ENCODE peak calls at places on chromosome 1, in five cellular contexts. One of them, this sample, is unnamed.

GRCh38 chr1:39195166-39196111 is 9.1 kb upstream of the MACF1 start:
- DNase-seq in AG04450: no peak
- DNase-seq in lower lobe of right lung: no peak
- DNase-seq in HCT116: no peak
- DNase-seq in DND-41: no peak
- DNase-seq in this sample: peak; percentile 44

GRCh38 chr1:119373465-119373864 is 4.9 kb downstream of the HAO2 start:
- DNase-seq in lower lobe of right lung: no peak
- DNase-seq in DND-41: no peak
- DNase-seq in HCT116: no peak
- DNase-seq in AG04450: no peak
- DNase-seq in this sample: no peak

GRCh38 chr1:89381617-89382016 is 17.8 kb downstream of the GBP6 start:
- DNase-seq in DND-41: no peak
- DNase-seq in HCT116: no peak
- DNase-seq in AG04450: no peak
- DNase-seq in lower lobe of right lung: no peak
- DNase-seq in this sample: no peak

GRCh38 chr1:172949096-172949495 is 101.6 kb downstream of the TNFSF18 start:
- DNase-seq in HCT116: no peak
- DNase-seq in AG04450: no peak
- DNase-seq in DND-41: no peak
- DNase-seq in lower lobe of right lung: no peak
- DNase-seq in this sample: no peak

GRCh38 chr1:55129194-55129728 is 85.9 kb downstream of the USP24 start:
- DNase-seq in HCT116: no peak
- DNase-seq in lower lobe of right lung: no peak
- DNase-seq in DND-41: no peak
- DNase-seq in AG04450: peak; percentile 39
- DNase-seq in this sample: no peak

GRCh38 chr1:245679796-245680195 is 525.0 kb downstream of the KIF26B start:
- DNase-seq in DND-41: no peak
- DNase-seq in lower lobe of right lung: no peak
- DNase-seq in AG04450: no peak
- DNase-seq in HCT116: no peak
- DNase-seq in this sample: no peak

GRCh38 chr1:198771562-198772153 is 132.8 kb downstream of the PTPRC start:
- DNase-seq in DND-41: peak; percentile 61
- DNase-seq in AG04450: peak; percentile 27
- DNase-seq in HCT116: peak; percentile 34
- DNase-seq in lower lobe of right lung: no peak
- DNase-seq in this sample: no peak

GRCh38 chr1:100452641-100453040 is 85.3 kb upstream of the GPR88 start:
- DNase-seq in HCT116: no peak
- DNase-seq in DND-41: no peak
- DNase-seq in lower lobe of right lung: no peak
- DNase-seq in AG04450: peak; percentile 13
- DNase-seq in this sample: no peak

GRCh38 chr1:100941580-100942216 is 45.8 kb downstream of the SLC30A7 start:
- DNase-seq in lower lobe of right lung: no peak
- DNase-seq in HCT116: no peak
- DNase-seq in AG04450: no peak
- DNase-seq in DND-41: no peak
- DNase-seq in this sample: no peak

GRCh38 chr1:6599141-6599975 is 3.3 kb downstream of the KLHL21 start:
- DNase-seq in DND-41: peak; percentile 78
- DNase-seq in HCT116: no peak
- DNase-seq in lower lobe of right lung: no peak
- DNase-seq in AG04450: no peak
- DNase-seq in this sample: peak; percentile 59

GRCh38 chr1:162373541-162374375 is 2.9 kb downstream of the SPATA46 start:
- DNase-seq in lower lobe of right lung: peak; percentile 61
- DNase-seq in AG04450: no peak
- DNase-seq in HCT116: peak; percentile 58
- DNase-seq in DND-41: no peak
- DNase-seq in this sample: no peak

GRCh38 chr1:109371271-109371739 is 26.4 kb downstream of the SORT1 start:
- DNase-seq in lower lobe of right lung: no peak
- DNase-seq in AG04450: no peak
- DNase-seq in DND-41: no peak
- DNase-seq in HCT116: no peak
- DNase-seq in this sample: no peak

GRCh38 chr1:55472784-55473183 is 257.6 kb upstream of the USP24 start:
- DNase-seq in lower lobe of right lung: no peak
- DNase-seq in AG04450: no peak
- DNase-seq in DND-41: no peak
- DNase-seq in HCT116: peak; percentile 63
- DNase-seq in this sample: no peak

GRCh38 chr1:244678687-244679086 is 25.8 kb downstream of the DESI2 start:
- DNase-seq in HCT116: no peak
- DNase-seq in DND-41: no peak
- DNase-seq in lower lobe of right lung: no peak
- DNase-seq in AG04450: no peak
- DNase-seq in this sample: no peak

GRCh38 chr1:43510621-43511020 is 20.1 kb upstream of the PTPRF start:
- DNase-seq in AG04450: no peak
- DNase-seq in DND-41: no peak
- DNase-seq in lower lobe of right lung: no peak
- DNase-seq in HCT116: no peak
- DNase-seq in this sample: no peak

GRCh38 chr1:28062806-28063205 is 25.6 kb downstream of the EYA3 start:
- DNase-seq in DND-41: no peak
- DNase-seq in HCT116: no peak
- DNase-seq in lower lobe of right lung: no peak
- DNase-seq in AG04450: no peak
- DNase-seq in this sample: no peak

GRCh38 chr1:52192436-52192835 is 50.5 kb downstream of the ZFYVE9 start:
- DNase-seq in HCT116: no peak
- DNase-seq in AG04450: no peak
- DNase-seq in DND-41: no peak
- DNase-seq in lower lobe of right lung: no peak
- DNase-seq in this sample: no peak

GRCh38 chr1:89171067-89171438 is 4.8 kb downstream of the GBP7 start:
- DNase-seq in HCT116: no peak
- DNase-seq in AG04450: no peak
- DNase-seq in lower lobe of right lung: no peak
- DNase-seq in DND-41: no peak
- DNase-seq in this sample: no peak

GRCh38 chr1:205565799-205566198 is 61.3 kb downstream of the CDK18 start:
- DNase-seq in AG04450: no peak
- DNase-seq in lower lobe of right lung: no peak
- DNase-seq in DND-41: no peak
- DNase-seq in HCT116: no peak
- DNase-seq in this sample: no peak

GRCh38 chr1:2269193-2269921 is 41.2 kb downstream of the SKI start:
- DNase-seq in HCT116: no peak
- DNase-seq in AG04450: no peak
- DNase-seq in DND-41: no peak
- DNase-seq in lower lobe of right lung: no peak
- DNase-seq in this sample: no peak

GRCh38 chr1:194071200-194071599 is 884.8 kb upstream of the B3GALT2 start:
- DNase-seq in HCT116: no peak
- DNase-seq in lower lobe of right lung: no peak
- DNase-seq in DND-41: no peak
- DNase-seq in AG04450: no peak
- DNase-seq in this sample: no peak

DNA sequence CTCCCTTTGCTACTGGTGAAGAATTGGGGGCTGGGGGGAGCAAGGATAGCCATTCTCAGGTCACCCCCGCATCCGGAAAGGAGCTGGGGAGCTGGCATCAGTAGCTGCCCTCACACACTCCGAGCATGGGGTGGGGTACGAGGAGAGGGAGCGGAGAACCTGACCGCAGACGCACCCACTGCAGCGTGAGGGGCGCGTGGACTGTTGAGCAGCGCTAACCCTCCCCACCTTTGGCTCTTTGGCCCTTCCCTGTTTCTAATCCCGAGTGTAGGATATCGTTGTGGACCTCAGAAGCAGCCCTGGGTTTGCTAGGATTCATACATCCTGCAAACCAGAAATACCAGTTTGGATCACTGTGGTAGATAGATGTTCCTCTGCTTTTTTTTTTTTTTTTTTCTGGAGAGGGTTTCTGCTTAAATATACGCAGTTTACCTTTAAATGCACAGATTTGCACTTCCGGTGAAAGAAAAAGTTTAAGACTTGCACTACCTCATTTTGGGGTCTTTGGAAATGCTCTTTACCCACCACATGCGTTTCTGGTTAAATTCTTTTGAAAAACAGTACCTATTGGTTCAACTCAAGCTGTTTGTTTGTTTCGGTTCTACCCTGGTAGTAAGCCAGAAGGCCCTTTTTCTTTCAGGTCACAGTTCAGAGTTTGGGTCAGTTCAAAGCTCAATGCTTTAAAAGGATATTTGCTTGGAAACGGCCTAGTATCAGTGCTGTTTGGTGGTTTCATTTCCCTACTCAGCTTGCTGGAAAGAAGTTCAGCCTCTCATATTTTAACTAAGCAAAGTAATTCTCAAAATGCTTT is 821 bp downstream of the DDI2 start:
- DNase-seq in DND-41: peak; percentile 63
- DNase-seq in HCT116: no peak
- DNase-seq in lower lobe of right lung: peak; percentile 62
- DNase-seq in AG04450: no peak
- DNase-seq in this sample: peak; percentile 52
- H3K9me3 ChIP-seq in DND-41: no peaks in the 10 kb centered on the region
- H3K9me3 ChIP-seq in HCT116: no peaks in the 10 kb centered on the region
- H3K9me3 ChIP-seq in lower lobe of right lung: no peaks in the 10 kb centered on the region
- H3K9me3 ChIP-seq in AG04450: no peaks in the 10 kb centered on the region
- H3K9me3 ChIP-seq in this sample: no peaks in the 10 kb centered on the region

DNA sequence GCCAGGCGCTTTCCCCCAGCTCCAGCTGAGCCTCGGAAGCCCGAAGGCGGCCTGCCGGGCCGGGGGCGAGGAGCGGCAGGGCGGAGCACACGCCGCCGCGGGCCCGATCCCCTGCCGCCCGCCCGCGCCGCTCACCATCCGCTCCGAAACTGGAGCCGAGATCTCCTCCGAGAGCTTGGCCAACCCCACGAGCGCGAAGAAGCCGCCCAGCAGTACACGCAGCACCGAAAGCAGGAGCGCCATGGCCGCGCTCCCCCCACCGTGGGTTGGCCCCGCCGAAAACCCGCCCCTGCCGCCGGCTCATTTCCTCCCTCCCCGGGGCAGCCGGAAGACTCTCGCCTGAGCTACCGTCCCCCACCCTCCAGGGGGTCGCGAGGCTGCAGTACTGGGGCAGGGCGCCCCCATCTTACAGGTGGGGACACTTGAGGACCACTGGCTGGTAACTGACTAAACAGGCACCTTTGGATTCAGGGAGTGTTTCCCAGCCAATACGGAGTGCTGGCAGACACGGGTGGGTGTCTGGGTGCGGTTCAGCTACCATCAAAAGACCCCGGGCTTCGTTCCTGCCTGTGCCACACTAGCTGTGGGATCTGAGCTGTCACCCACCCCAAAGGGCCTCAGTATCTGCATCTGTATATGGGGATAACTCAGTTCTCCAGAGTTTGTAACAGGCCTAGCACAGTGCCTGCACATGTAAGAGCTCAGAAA is at the start of gene TMEM35B:
- DNase-seq in DND-41: peak; percentile 84
- DNase-seq in HCT116: no peak
- DNase-seq in lower lobe of right lung: peak; percentile 82
- DNase-seq in AG04450: no peak
- DNase-seq in this sample: peak; percentile 82
- TF ChIP-seq CTCF in DND-41: peak; percentile 46
- TF ChIP-seq CTCF in HCT116: no peak
- TF ChIP-seq CTCF in lower lobe of right lung: no peak
- TF ChIP-seq CTCF in AG04450: peak; percentile 28
- TF ChIP-seq CTCF in this sample: no peak

GRCh38 chr1:155206891-155207577 is 663 bp downstream of the THBS3 start:
- DNase-seq in HCT116: no peak
- DNase-seq in DND-41: peak; percentile 88
- DNase-seq in AG04450: peak; percentile 55
- DNase-seq in lower lobe of right lung: peak; percentile 89
- DNase-seq in this sample: peak; percentile 86
- H3K4me3 ChIP-seq in HCT116: no peak overlapping the region
- H3K4me3 ChIP-seq in DND-41: no peak overlapping the region
- H3K4me3 ChIP-seq in AG04450: peak overlapping the region; percentile 96
- H3K4me3 ChIP-seq in lower lobe of right lung: peak overlapping the region; percentile 95
- H3K4me3 ChIP-seq in this sample: no peak overlapping the region

GRCh38 chr1:115768549-115768948 is at the start of gene CASQ2:
- DNase-seq in AG04450: no peak
- DNase-seq in lower lobe of right lung: no peak
- DNase-seq in DND-41: no peak
- DNase-seq in HCT116: no peak
- DNase-seq in this sample: no peak
- H3K9me3 ChIP-seq in AG04450: no peaks in the 10 kb centered on the region
- H3K9me3 ChIP-seq in lower lobe of right lung: no peaks in the 10 kb centered on the region
- H3K9me3 ChIP-seq in DND-41: no peaks in the 10 kb centered on the region
- H3K9me3 ChIP-seq in HCT116: no peaks in the 10 kb centered on the region
- H3K9me3 ChIP-seq in this sample: no peaks in the 10 kb centered on the region

GRCh38 chr1:219664310-219665029 is 51.6 kb upstream of the ZC3H11B start:
- DNase-seq in HCT116: no peak
- DNase-seq in lower lobe of right lung: no peak
- DNase-seq in AG04450: no peak
- DNase-seq in DND-41: no peak
- DNase-seq in this sample: no peak

GRCh38 chr1:219659005-219659632 is 46.2 kb upstream of the ZC3H11B start:
- DNase-seq in AG04450: no peak
- DNase-seq in HCT116: no peak
- DNase-seq in DND-41: no peak
- DNase-seq in lower lobe of right lung: no peak
- DNase-seq in this sample: no peak

GRCh38 chr1:219659682-219660081 is 46.8 kb upstream of the ZC3H11B start:
- DNase-seq in HCT116: no peak
- DNase-seq in lower lobe of right lung: no peak
- DNase-seq in AG04450: peak; percentile 23
- DNase-seq in DND-41: no peak
- DNase-seq in this sample: no peak

GRCh38 chr1:219661464-219662092 is 48.7 kb upstream of the ZC3H11B start:
- DNase-seq in AG04450: no peak
- DNase-seq in HCT116: no peak
- DNase-seq in lower lobe of right lung: no peak
- DNase-seq in DND-41: no peak
- DNase-seq in this sample: no peak

DNA sequence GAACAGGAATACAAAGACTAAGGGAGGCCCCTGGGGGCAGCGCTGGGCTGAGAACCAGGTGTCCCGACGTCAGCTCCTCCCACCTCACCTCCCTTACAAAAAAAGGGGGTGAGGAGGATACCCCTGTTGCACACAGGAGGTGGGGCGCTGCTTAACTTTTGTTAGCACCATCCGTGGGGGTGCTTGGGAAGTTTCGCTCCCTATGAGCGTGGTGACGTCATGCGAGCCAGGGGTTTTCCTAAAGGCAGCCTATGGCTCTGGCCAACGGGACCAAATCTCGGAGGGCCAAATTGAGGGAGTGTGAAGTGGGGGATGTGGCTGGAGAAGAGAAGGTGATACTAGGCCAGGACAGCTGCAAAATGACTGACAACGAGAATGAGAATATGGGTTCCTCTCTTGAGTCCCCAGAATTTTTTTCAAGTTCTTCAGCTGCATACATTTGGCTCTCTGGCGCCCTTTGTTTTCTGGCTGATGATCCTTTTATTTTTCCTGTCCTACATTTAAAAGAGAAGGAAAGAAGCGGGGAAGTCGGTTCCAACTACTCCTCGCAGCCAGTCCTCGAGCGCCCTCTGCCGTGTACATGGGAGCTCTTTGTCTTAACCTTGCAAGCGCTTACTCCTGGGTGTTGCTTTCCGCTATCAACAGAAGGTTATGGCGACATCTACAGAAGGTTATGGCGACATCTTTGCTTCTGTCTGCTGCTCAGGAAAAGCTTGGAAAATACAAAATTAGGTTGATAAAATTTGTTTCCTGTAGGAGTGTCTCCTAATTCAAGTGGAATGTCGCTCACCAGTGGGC is 48.0 kb upstream of the ZC3H11B start:
- DNase-seq in DND-41: no peak
- DNase-seq in lower lobe of right lung: peak; percentile 86
- DNase-seq in HCT116: peak; percentile 87
- DNase-seq in AG04450: peak; percentile 74
- DNase-seq in this sample: no peak
- TF ChIP-seq CTCF in DND-41: no peak
- TF ChIP-seq CTCF in lower lobe of right lung: peak; percentile 71
- TF ChIP-seq CTCF in HCT116: peak; percentile 94
- TF ChIP-seq CTCF in AG04450: peak; percentile 94
- TF ChIP-seq CTCF in this sample: no peak

This sample was measured in CD8-positive, alpha-beta T cell.